ENCODE peak calls at places on chromosomes 6 and 20, in six cellular contexts. E is A549; X is stimulated activated CD4-positive, alpha-beta T cell treated with anti-CD3 and anti-CD28 coated beads, Interleukin-2, amount 100 ng/mL, for 48 hours; J is CD4-positive, CD25-positive, alpha-beta regulatory T cell; K is stimulated activated CD8-positive, alpha-beta memory T cell treated with anti-CD3 and anti-CD28 coated beads, Interleukin-15, amount 100 ng/mL, for 4 hours; I is SJCRH30. P is an unnamed sample.

GRCh38 chr6:139429559-139430150 is 55.2 kb upstream of the CITED2 start:
- DNase-seq in E (no peak), X (no peak), J (no peak), K (no peak), I (no peak), P (no peak)

GRCh38 chr6:168102093-168102985 is 23.3 kb upstream of the FRMD1 start:
- DNase-seq in E (no peak), X (no peak), J (no peak), K (no peak), I (no peak), P (no peak)

GRCh38 chr20:57711311-57711712 is 1.5 kb upstream of the PMEPA1 start:
- DNase-seq in E (peak), X (no peak), J (no peak), K (no peak), I (no peak), P (no peak)

GRCh38 chr20:33561981-33562601 is 72.2 kb downstream of the CBFA2T2 start:
- DNase-seq in E (peak), X (no peak), J (no peak), K (no peak), I (peak), P (peak)

GRCh38 chr6:153301602-153302001 is 170.5 kb upstream of the RGS17 start:
- DNase-seq in E (no peak), X (no peak), J (no peak), K (no peak), I (no peak), P (no peak)

GRCh38 chr6:56263586-56264295 is 16.4 kb upstream of the COL21A1 start:
- DNase-seq in E (no peak), X (no peak), J (no peak), K (no peak), I (no peak), P (no peak)

GRCh38 chr6:167807200-167807599 is 19.5 kb upstream of the AFDN start:
- DNase-seq in E (no peak), X (no peak), J (no peak), K (no peak), I (no peak), P (no peak)

GRCh38 chr20:61543931-61544745 is 292.1 kb downstream of the CDH4 start:
- DNase-seq in E (no peak), X (no peak), J (no peak), K (no peak), I (no peak), P (no peak)

GRCh38 chr20:53104889-53105288 is 132.7 kb downstream of the TSHZ2 start:
- DNase-seq in E (no peak), X (no peak), J (no peak), K (no peak), I (no peak), P (no peak)

GRCh38 chr20:35311409-35311808 is 19.2 kb upstream of the FAM83C start:
- DNase-seq in E (peak), X (peak), J (no peak), K (no peak), I (peak), P (no peak)

GRCh38 chr6:128712898-128713297 is 170.0 kb upstream of the LAMA2 start:
- DNase-seq in E (no peak), X (no peak), J (no peak), K (no peak), I (no peak), P (no peak)

GRCh38 chr6:111276335-111276734 is 189.0 kb downstream of the SLC16A10 start:
- DNase-seq in E (no peak), X (no peak), J (no peak), K (no peak), I (no peak), P (no peak)

GRCh38 chr20:6142348-6142993 is 19.6 kb upstream of the FERMT1 start:
- DNase-seq in E (peak), X (peak), J (peak), K (no peak), I (peak), P (no peak)

GRCh38 chr6:157148391-157149323 is 174.7 kb downstream of the TMEM242 start:
- DNase-seq in E (peak), X (no peak), J (no peak), K (no peak), I (peak), P (no peak)

GRCh38 chr6:147508871-147509608 is 550 bp downstream of the SAMD5 start:
- DNase-seq in E (peak), X (no peak), J (no peak), K (no peak), I (peak), P (no peak)